ENCODE peak calls at places on chromosomes 13 and 19, in four cellular contexts. Y is K562, E is HepG2, X is GM12878. N is an unnamed sample.
A peak's percentile ranks its signal among the peaks of the same experiment; 100 is the strongest.

GRCh38 chr13:106384516-106384915 is 150.9 kb downstream of the EFNB2 start:
- DNase-seq in E (no peak), X (no peak), Y (no peak), N (no peak)

GRCh38 chr13:46295531-46296464 is 84.1 kb downstream of the LRRC63 start:
- DNase-seq in X (peak; percentile 28), E (no peak), Y (no peak), N (no peak)

GRCh38 chr13:68359105-68359504 is 1129.0 kb upstream of the PCDH9 start:
- DNase-seq in X (no peak), E (no peak), Y (no peak), N (no peak)

GRCh38 chr13:99302637-99303505 is 4.3 kb downstream of the GPR183 start:
- DNase-seq in X (no peak), Y (no peak), E (no peak), N (no peak)

GRCh38 chr13:23383151-23383550 is 50.4 kb downstream of the SACS start:
- DNase-seq in Y (no peak), X (no peak), E (no peak), N (no peak)

GRCh38 chr19:15169541-15170285 is 31.1 kb downstream of the NOTCH3 start:
- DNase-seq in E (no peak), X (no peak), Y (no peak), N (no peak)

GRCh38 chr13:113882716-113883115 is 18.8 kb upstream of the GAS6 start:
- DNase-seq in E (no peak), Y (no peak), X (no peak), N (no peak)

GRCh38 chr13:66673401-66673800 is 556.7 kb downstream of the PCDH9 start:
- DNase-seq in X (no peak), E (peak; percentile 0), Y (no peak), N (no peak)

GRCh38 chr19:30222993-30223865 is 149.0 kb upstream of the ZNF536 start:
- DNase-seq in E (no peak), X (no peak), Y (no peak), N (no peak)

GRCh38 chr19:34269489-34269888 is 15.1 kb downstream of the GARRE1 start:
- DNase-seq in X (no peak), E (no peak), Y (no peak), N (no peak)

GRCh38 chr13:38265135-38265497 is 84.5 kb upstream of the UFM1 start:
- DNase-seq in X (no peak), Y (no peak), E (no peak), N (no peak)

GRCh38 chr19:44722131-44723121 is 23.5 kb downstream of the CEACAM16 start:
- DNase-seq in E (no peak), X (peak; percentile 48), Y (no peak), N (no peak)

GRCh38 chr13:42405665-42406390 is 133.9 kb downstream of the AKAP11 start:
- DNase-seq in E (no peak), Y (no peak), X (peak; percentile 97), N (no peak)

GRCh38 chr13:99386911-99387788 is 80.0 kb upstream of the GPR183 start:
- DNase-seq in E (peak; percentile 35), X (peak; percentile 66), Y (peak; percentile 73), N (peak; percentile 62)

GRCh38 chr13:47723898-47724297 is 277.2 kb downstream of the SUCLA2 start:
- DNase-seq in Y (no peak), E (no peak), X (no peak), N (no peak)

GRCh38 chr19:47494729-47495128 is 10.7 kb upstream of the KPTN start:
- DNase-seq in Y (no peak), X (no peak), E (no peak), N (no peak)

GRCh38 chr13:35283856-35284255 is 192.6 kb downstream of the MAB21L1 start:
- DNase-seq in X (no peak), E (peak; percentile 80), Y (no peak), N (no peak)

GRCh38 chr13:74068471-74068870 is 65.7 kb downstream of the KLF12 start:
- DNase-seq in Y (no peak), E (no peak), X (no peak), N (no peak)

GRCh38 chr13:111610879-111611278 is 290.4 kb downstream of the TEX29 start:
- DNase-seq in X (no peak), Y (no peak), E (no peak), N (no peak)
- TF ChIP-seq TARDBP in X (no peak), Y (no peak), E (no peak), N (no peak)

GRCh38 chr13:45021250-45021649 is 31.9 kb downstream of the GPALPP1 start:
- DNase-seq in X (no peak), E (no peak), Y (no peak), N (no peak)

GRCh38 chr13:45016792-45017425 is 27.6 kb downstream of the GPALPP1 start:
- DNase-seq in X (no peak), E (no peak), Y (no peak), N (no peak)

GRCh38 chr13:45011198-45011597 is 21.9 kb downstream of the GPALPP1 start:
- DNase-seq in Y (no peak), E (no peak), X (no peak), N (no peak)

GRCh38 chr13:45015300-45015699 is 26.0 kb downstream of the GPALPP1 start:
- DNase-seq in Y (no peak), E (no peak), X (no peak), N (no peak)
- TF ChIP-seq TARDBP in Y (no peak), E (no peak), X (no peak), N (no peak)

DNA sequence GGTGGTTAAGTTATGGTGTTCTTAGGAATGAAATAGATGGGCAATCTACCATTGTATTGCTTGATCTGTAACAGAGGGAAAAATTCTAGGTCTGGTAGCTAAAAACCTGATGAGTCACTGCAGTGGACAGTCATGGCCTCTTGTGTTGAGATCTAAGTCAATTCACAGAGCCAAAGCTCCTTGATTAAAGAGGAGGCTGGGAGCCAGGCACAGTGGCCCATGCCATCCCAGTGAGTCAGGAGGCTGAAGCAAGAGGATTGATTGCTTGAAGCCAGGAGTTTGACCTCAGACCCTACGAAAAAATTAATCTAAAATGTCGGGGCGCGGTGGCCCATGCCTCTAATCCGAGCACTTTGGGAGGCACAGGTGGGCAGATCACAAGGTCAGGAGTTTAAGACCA is 67.1 kb upstream of the KPNA3 start:
- DNase-seq in X (no peak), Y (no peak), E (peak; percentile 72), N (no peak)
- TF ChIP-seq TARDBP in X (no peak), Y (no peak), E (no peak), N (no peak)

GRCh38 chr19:16417660-16418596 is 53.8 kb downstream of the EPS15L1 start:
- DNase-seq in Y (peak; percentile 84), X (no peak), E (peak; percentile 30), N (peak; percentile 89)
- TF ChIP-seq TARDBP in Y (no peak), X (no peak), E (no peak), N (no peak)

GRCh38 chr19:36916991-36917390 is 859 bp downstream of the ZNF568 start:
- DNase-seq in E (no peak), Y (no peak), X (no peak), N (no peak)
- TF ChIP-seq TARDBP in E (no peak), Y (no peak), X (no peak), N (no peak)

DNA sequence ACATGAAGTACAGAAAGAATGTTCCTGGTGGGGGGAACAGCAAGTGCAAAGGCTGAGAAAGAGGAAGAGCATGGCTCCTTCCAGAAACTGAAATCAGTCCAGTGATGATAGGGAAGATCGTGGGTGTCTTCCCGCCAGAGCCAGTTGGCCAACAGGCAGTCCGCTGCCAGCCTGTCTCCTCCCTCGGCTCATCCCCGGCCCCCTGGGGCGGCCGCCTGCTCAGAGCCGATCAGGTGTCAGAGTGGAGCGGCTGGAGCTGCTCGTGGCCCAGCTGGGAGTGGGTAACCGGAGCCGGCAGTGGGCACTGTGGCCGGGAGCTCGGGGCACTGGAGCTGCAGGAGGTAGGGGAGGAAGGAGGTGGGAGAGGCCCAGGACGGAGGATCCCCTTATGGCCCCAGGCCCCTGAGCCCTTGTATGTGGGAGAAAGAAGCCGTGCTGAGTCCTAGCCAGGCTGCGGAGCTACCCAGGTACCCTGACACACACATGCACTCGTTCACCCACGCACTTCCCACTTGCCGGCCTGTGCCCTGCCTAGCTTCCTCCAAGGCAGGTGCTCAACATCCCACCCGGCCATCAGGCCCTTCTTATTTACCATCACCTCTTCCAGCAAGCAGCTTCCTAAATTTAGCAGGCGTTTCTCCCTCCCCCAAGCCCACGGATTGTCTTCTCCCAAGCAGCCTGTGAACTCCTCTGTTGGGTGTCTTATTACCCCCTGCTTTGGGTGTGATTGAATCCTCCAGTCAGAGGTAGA is 1.7 kb downstream of the ANKRD24 start:
- DNase-seq in Y (no peak), E (no peak), X (no peak), N (no peak)
- TF ChIP-seq TARDBP in Y (no peak), E (no peak), X (no peak), N (no peak)

GRCh38 chr13:90492872-90493271 is 854.6 kb upstream of the MIR17HG start:
- DNase-seq in Y (no peak), E (no peak), X (no peak), N (no peak)
- TF ChIP-seq TARDBP in Y (no peak), E (no peak), X (no peak), N (no peak)

DNA sequence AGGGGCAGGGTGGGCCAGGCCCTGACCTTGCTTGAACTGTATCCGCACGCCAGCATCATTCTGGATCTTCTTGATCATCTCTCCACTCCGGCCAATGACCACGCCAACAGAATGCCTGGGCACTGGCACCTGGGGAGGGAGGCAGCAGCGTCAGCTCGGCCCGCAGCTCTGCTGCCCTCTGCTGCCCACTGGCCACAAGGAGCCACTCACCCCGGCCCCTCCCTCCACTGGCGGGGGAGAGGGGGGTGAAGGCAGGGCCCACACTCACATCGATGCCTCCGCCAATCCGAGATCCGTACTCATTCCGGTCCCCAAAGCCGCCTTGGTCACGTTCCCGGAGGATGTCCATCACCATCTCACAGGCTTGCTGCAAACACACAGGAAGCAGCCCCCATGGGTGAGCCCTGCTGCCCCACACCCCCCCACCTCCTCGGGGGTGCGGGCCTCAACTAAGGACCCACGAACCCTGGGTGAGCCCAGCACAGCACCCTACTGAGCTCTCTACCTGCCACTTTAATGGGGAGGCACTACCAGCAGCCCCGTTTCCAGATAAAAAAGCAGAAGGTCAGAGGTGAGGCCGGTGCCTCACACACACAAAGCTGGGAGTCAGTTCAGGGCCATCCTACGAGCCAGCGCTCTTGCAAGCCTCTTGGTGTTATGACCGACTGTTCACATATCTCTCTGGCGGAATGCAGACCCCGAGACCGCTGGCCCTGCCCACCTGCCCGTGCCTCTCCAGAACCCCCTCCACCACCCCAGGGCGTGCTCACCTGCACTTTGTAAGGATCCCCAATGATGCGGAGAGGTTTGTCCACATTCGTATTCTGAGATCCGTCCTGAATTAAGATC is 6.7 kb downstream of the KHSRP start:
- DNase-seq in E (no peak), Y (no peak), X (no peak), N (no peak)
- TF ChIP-seq TARDBP in E (no peak), Y (no peak), X (no peak), N (no peak)

DNA sequence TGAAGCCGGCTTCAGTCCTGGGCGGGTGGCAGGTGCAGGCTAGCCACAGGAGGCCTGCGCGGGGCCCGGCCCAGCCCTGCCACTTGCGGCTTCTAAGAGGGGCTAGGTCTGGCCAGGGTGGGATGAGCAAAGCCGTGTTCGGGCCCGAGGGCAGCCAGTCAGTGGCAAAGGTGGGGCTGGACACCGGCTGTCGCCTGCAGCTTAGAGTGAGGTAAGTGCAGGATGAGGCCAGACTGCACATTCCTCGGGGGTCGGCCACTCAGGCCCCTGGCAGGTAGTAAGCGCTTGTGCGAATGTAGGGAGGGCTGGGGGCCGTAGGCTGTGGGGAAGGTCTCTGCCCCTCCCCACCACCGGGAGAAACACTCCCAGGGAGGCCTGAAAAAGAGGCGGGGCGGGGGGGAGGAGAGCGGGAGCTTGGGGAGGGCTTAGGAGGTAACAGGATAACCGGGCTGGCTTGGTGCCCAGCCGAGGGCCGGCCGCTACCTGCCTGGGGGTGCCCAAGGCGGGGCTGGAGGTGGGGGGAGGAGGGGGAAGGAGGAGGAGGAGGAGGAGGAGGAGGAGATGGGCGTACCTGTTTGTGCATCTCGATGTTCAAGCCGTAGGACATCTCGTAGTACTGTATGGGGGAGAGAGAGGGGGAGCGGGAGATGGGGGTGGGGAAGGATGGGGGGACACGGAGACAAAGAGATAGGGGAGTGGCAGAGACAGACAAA is 6.4 kb downstream of the TLE5 start:
- DNase-seq in Y (peak; percentile 57), X (no peak), E (no peak), N (no peak)
- TF ChIP-seq TARDBP in Y (no peak), X (no peak), E (no peak), N (no peak)

N was measured in HEK293T.